ENCODE peak calls at places on chromosomes 2 and 18, in eight cellular contexts. E, O, Y, H, D, Q, X and I are unnamed samples.
A peak's percentile ranks its signal among the peaks of the same experiment; 100 is the strongest.

GRCh38 chr18:58257461-58257860 is 213.4 kb downstream of the NEDD4L start:
- DNase-seq in Y (no peak), X (no peak), Q (no peak), D (no peak), E (no peak), H (no peak), O (no peak), I (no peak)

GRCh38 chr18:1246827-1247226 is 342.2 kb downstream of the ADCYAP1 start:
- DNase-seq in E (no peak), Y (no peak), Q (no peak), O (no peak), X (no peak), H (no peak), D (no peak), I (no peak)

GRCh38 chr2:101850991-101851390 is 140.8 kb upstream of the IL1R2 start:
- DNase-seq in D (no peak), X (no peak), E (no peak), H (no peak), Y (no peak), O (no peak), Q (no peak), I (no peak)

GRCh38 chr2:133377599-133377998 is 190.7 kb downstream of the NCKAP5 start:
- DNase-seq in H (no peak), X (no peak), Y (no peak), D (no peak), E (no peak), Q (no peak), O (no peak), I (no peak)

GRCh38 chr2:53403836-53404413 is 363.7 kb upstream of the CHAC2 start:
- DNase-seq in O (no peak), Y (peak; percentile 39), X (no peak), D (no peak), Q (no peak), H (no peak), E (no peak), I (no peak)

GRCh38 chr2:171811229-171811628 is 82.8 kb downstream of the SLC25A12 start:
- DNase-seq in H (no peak), Y (no peak), O (peak; percentile 28), Q (no peak), D (no peak), X (no peak), E (no peak), I (peak; percentile 26)

GRCh38 chr2:30348825-30349224 is 98.2 kb upstream of the LCLAT1 start:
- DNase-seq in Q (no peak), Y (no peak), D (no peak), E (no peak), O (no peak), H (no peak), X (no peak), I (no peak)

GRCh38 chr2:14907014-14907612 is 274.6 kb downstream of the LRATD1 start:
- DNase-seq in Y (no peak), D (no peak), Q (no peak), E (no peak), X (no peak), H (no peak), O (peak; percentile 36), I (peak; percentile 13)

GRCh38 chr2:200399046-200399445 is 92.6 kb downstream of the SPATS2L start:
- DNase-seq in E (no peak), Y (no peak), D (no peak), H (no peak), X (no peak), O (no peak), Q (no peak), I (no peak)

GRCh38 chr2:178194600-178195389 is 483 bp downstream of the OSBPL6 start:
- DNase-seq in D (no peak), X (peak; percentile 61), E (peak; percentile 36), H (no peak), O (peak; percentile 74), Q (peak; percentile 24), Y (no peak), I (no peak)

GRCh38 chr18:55402731-55403405 is 185.1 kb downstream of the TCF4 start:
- DNase-seq in X (no peak), D (no peak), Y (no peak), E (no peak), Q (no peak), H (no peak), O (no peak), I (no peak)

GRCh38 chr2:100956081-100956480 is 46.0 kb upstream of the RPL31 start:
- DNase-seq in Q (no peak), Y (no peak), O (no peak), E (no peak), D (no peak), X (no peak), H (no peak), I (no peak)

GRCh38 chr2:64598226-64598625 is 55.5 kb downstream of the SERTAD2 start:
- DNase-seq in E (no peak), Y (no peak), H (no peak), X (no peak), Q (no peak), D (no peak), O (no peak), I (no peak)

GRCh38 chr2:218260742-218261423 is at the start of gene GPBAR1:
- DNase-seq in O (no peak), Q (no peak), X (no peak), D (no peak), H (no peak), E (no peak), Y (no peak), I (peak; percentile 41)

GRCh38 chr2:84906108-84906899 is 848 bp downstream of the TMSB10 start:
- DNase-seq in E (no peak), Y (no peak), X (peak; percentile 81), O (no peak), H (no peak), Q (no peak), D (peak; percentile 48), I (no peak)

GRCh38 chr18:59566507-59566906 is 130.7 kb downstream of the CCBE1 start:
- DNase-seq in H (no peak), E (no peak), O (no peak), Y (peak; percentile 40), X (no peak), Q (no peak), D (no peak), I (no peak)

GRCh38 chr18:41761329-41762028 is 193.6 kb upstream of the PIK3C3 start:
- DNase-seq in E (no peak), D (no peak), Q (no peak), Y (peak; percentile 66), H (no peak), X (no peak), O (no peak), I (no peak)

GRCh38 chr2:213995400-213996105 is 415.3 kb upstream of the VWC2L start:
- DNase-seq in Y (peak; percentile 81), Q (no peak), O (no peak), X (no peak), H (no peak), E (no peak), D (no peak), I (no peak)

GRCh38 chr2:172131713-172132555 is 29.2 kb upstream of the DLX2 start:
- DNase-seq in E (no peak), O (no peak), Y (no peak), Q (no peak), H (no peak), D (no peak), X (no peak), I (no peak)

GRCh38 chr2:22037274-22037673 is 913.5 kb downstream of the TDRD15 start:
- DNase-seq in X (no peak), Y (no peak), E (no peak), Q (no peak), D (no peak), O (no peak), H (no peak), I (no peak)

GRCh38 chr2:191646612-191646902 is 31.4 kb upstream of the NABP1 start:
- DNase-seq in Y (no peak), X (no peak), E (no peak), Q (no peak), D (no peak), H (no peak), O (no peak), I (no peak)

GRCh38 chr2:173214213-173214612 is 138.6 kb downstream of the MAP3K20 start:
- DNase-seq in Y (no peak), H (no peak), D (no peak), X (no peak), E (no peak), Q (no peak), O (no peak), I (no peak)

GRCh38 chr2:144544053-144544452 is 24.1 kb upstream of the ZEB2 start:
- DNase-seq in Q (no peak), H (no peak), X (no peak), Y (no peak), D (no peak), O (no peak), E (no peak), I (no peak)

GRCh38 chr2:7517851-7518250 is 600.6 kb downstream of the RNF144A start:
- DNase-seq in Q (no peak), O (no peak), D (no peak), Y (no peak), X (no peak), E (no peak), H (no peak), I (no peak)

GRCh38 chr2:225002656-225003045 is 39.6 kb downstream of the DOCK10 start:
- DNase-seq in X (no peak), D (no peak), E (no peak), H (no peak), Q (no peak), O (no peak), Y (no peak), I (no peak)

GRCh38 chr2:127449439-127449838 is 31.2 kb downstream of the PROC start:
- DNase-seq in E (no peak), Q (no peak), D (no peak), X (no peak), H (no peak), O (no peak), Y (no peak), I (no peak)

GRCh38 chr2:10375570-10376266 is 72.4 kb downstream of the ODC1 start:
- DNase-seq in Y (no peak), H (no peak), O (no peak), Q (no peak), E (no peak), X (no peak), D (no peak), I (no peak)

GRCh38 chr2:219632758-219633101 is 5.3 kb downstream of the SLC4A3 start:
- DNase-seq in D (no peak), Q (no peak), O (no peak), Y (no peak), H (no peak), X (no peak), E (no peak), I (no peak)